ENCODE peak calls at places on chromosomes 4 and X, in four cellular contexts. One of them, this sample, is unnamed.

GRCh38 chr4:175282407-175282806 is 364.2 kb downstream of the ADAM29 start:
- DNase-seq in fibroblast of lung: peak; percentile 14
- DNase-seq in Peyer's patch: no peak
- DNase-seq in activated CD8-positive, alpha-beta T cell treated with anti-CD3 and anti-CD28 coated beads for 36 hours: no peak
- DNase-seq in this sample: no peak

GRCh38 chr4:100984901-100985300 is 362.4 kb downstream of the PPP3CA start:
- DNase-seq in fibroblast of lung: peak; percentile 93
- DNase-seq in Peyer's patch: no peak
- DNase-seq in activated CD8-positive, alpha-beta T cell treated with anti-CD3 and anti-CD28 coated beads for 36 hours: no peak
- DNase-seq in this sample: no peak

GRCh38 chrX:82412851-82413250 is 1095.2 kb upstream of the POU3F4 start:
- DNase-seq in fibroblast of lung: no peak
- DNase-seq in Peyer's patch: no peak
- DNase-seq in activated CD8-positive, alpha-beta T cell treated with anti-CD3 and anti-CD28 coated beads for 36 hours: no peak
- DNase-seq in this sample: no peak

GRCh38 chr4:48913346-48913745 is 6.8 kb upstream of the OCIAD2 start:
- DNase-seq in fibroblast of lung: peak; percentile 97
- DNase-seq in Peyer's patch: no peak
- DNase-seq in activated CD8-positive, alpha-beta T cell treated with anti-CD3 and anti-CD28 coated beads for 36 hours: no peak
- DNase-seq in this sample: no peak

GRCh38 chr4:68869274-68869773 is 53.5 kb downstream of the UGT2B10 start:
- DNase-seq in fibroblast of lung: no peak
- DNase-seq in Peyer's patch: no peak
- DNase-seq in activated CD8-positive, alpha-beta T cell treated with anti-CD3 and anti-CD28 coated beads for 36 hours: no peak
- DNase-seq in this sample: no peak

GRCh38 chr4:184421558-184422155 is 52.7 kb downstream of the IRF2 start:
- DNase-seq in fibroblast of lung: no peak
- DNase-seq in Peyer's patch: no peak
- DNase-seq in activated CD8-positive, alpha-beta T cell treated with anti-CD3 and anti-CD28 coated beads for 36 hours: no peak
- DNase-seq in this sample: no peak

GRCh38 chr4:141133146-141134006 is at the start of gene RNF150:
- DNase-seq in fibroblast of lung: peak; percentile 92
- DNase-seq in Peyer's patch: peak; percentile 53
- DNase-seq in activated CD8-positive, alpha-beta T cell treated with anti-CD3 and anti-CD28 coated beads for 36 hours: peak; percentile 80
- DNase-seq in this sample: peak; percentile 58

GRCh38 chrX:64377753-64378152 is 17.5 kb downstream of the MTMR8 start:
- DNase-seq in fibroblast of lung: no peak
- DNase-seq in Peyer's patch: no peak
- DNase-seq in activated CD8-positive, alpha-beta T cell treated with anti-CD3 and anti-CD28 coated beads for 36 hours: no peak
- DNase-seq in this sample: no peak

GRCh38 chrX:18026171-18026570 is 165.1 kb upstream of the RAI2 start:
- DNase-seq in fibroblast of lung: no peak
- DNase-seq in Peyer's patch: no peak
- DNase-seq in activated CD8-positive, alpha-beta T cell treated with anti-CD3 and anti-CD28 coated beads for 36 hours: peak; percentile 1
- DNase-seq in this sample: no peak

GRCh38 chrX:40420899-40421729 is 159.7 kb upstream of the ATP6AP2 start:
- DNase-seq in fibroblast of lung: peak; percentile 77
- DNase-seq in Peyer's patch: no peak
- DNase-seq in activated CD8-positive, alpha-beta T cell treated with anti-CD3 and anti-CD28 coated beads for 36 hours: no peak
- DNase-seq in this sample: no peak

GRCh38 chr4:185305979-185306442 is 89.7 kb downstream of the LRP2BP start:
- DNase-seq in fibroblast of lung: peak; percentile 99
- DNase-seq in Peyer's patch: no peak
- DNase-seq in activated CD8-positive, alpha-beta T cell treated with anti-CD3 and anti-CD28 coated beads for 36 hours: no peak
- DNase-seq in this sample: no peak

GRCh38 chr4:15691346-15692140 is 9.9 kb downstream of the FAM200B start:
- DNase-seq in fibroblast of lung: peak; percentile 75
- DNase-seq in Peyer's patch: no peak
- DNase-seq in activated CD8-positive, alpha-beta T cell treated with anti-CD3 and anti-CD28 coated beads for 36 hours: no peak
- DNase-seq in this sample: no peak

GRCh38 chr4:104964387-104965175 is 182.1 kb upstream of the TET2 start:
- DNase-seq in fibroblast of lung: no peak
- DNase-seq in Peyer's patch: no peak
- DNase-seq in activated CD8-positive, alpha-beta T cell treated with anti-CD3 and anti-CD28 coated beads for 36 hours: no peak
- DNase-seq in this sample: no peak

GRCh38 chr4:7017446-7018048 is 25.6 kb upstream of the TADA2B start:
- DNase-seq in fibroblast of lung: no peak
- DNase-seq in Peyer's patch: no peak
- DNase-seq in activated CD8-positive, alpha-beta T cell treated with anti-CD3 and anti-CD28 coated beads for 36 hours: no peak
- DNase-seq in this sample: no peak

GRCh38 chr4:5863461-5864113 is 29.3 kb downstream of the CRMP1 start:
- DNase-seq in fibroblast of lung: peak; percentile 98
- DNase-seq in Peyer's patch: no peak
- DNase-seq in activated CD8-positive, alpha-beta T cell treated with anti-CD3 and anti-CD28 coated beads for 36 hours: peak; percentile 86
- DNase-seq in this sample: no peak

GRCh38 chrX:9379697-9380551 is 84.9 kb upstream of the TBL1X start:
- DNase-seq in fibroblast of lung: peak; percentile 58
- DNase-seq in Peyer's patch: no peak
- DNase-seq in activated CD8-positive, alpha-beta T cell treated with anti-CD3 and anti-CD28 coated beads for 36 hours: no peak
- DNase-seq in this sample: no peak

GRCh38 chr4:150714462-150715438 is 132.8 kb downstream of the MAB21L2 start:
- DNase-seq in fibroblast of lung: no peak
- DNase-seq in Peyer's patch: no peak
- DNase-seq in activated CD8-positive, alpha-beta T cell treated with anti-CD3 and anti-CD28 coated beads for 36 hours: no peak
- DNase-seq in this sample: no peak

GRCh38 chr4:123813901-123814300 is 417.3 kb downstream of the SPRY1 start:
- DNase-seq in fibroblast of lung: no peak
- DNase-seq in Peyer's patch: no peak
- DNase-seq in activated CD8-positive, alpha-beta T cell treated with anti-CD3 and anti-CD28 coated beads for 36 hours: no peak
- DNase-seq in this sample: no peak

GRCh38 chr4:177375971-177376370 is 66.3 kb downstream of the AGA start:
- DNase-seq in fibroblast of lung: peak; percentile 30
- DNase-seq in Peyer's patch: no peak
- DNase-seq in activated CD8-positive, alpha-beta T cell treated with anti-CD3 and anti-CD28 coated beads for 36 hours: no peak
- DNase-seq in this sample: no peak

GRCh38 chrX:45697591-45697990 is 496.9 kb upstream of the DIPK2B start:
- DNase-seq in fibroblast of lung: peak; percentile 82
- DNase-seq in Peyer's patch: no peak
- DNase-seq in activated CD8-positive, alpha-beta T cell treated with anti-CD3 and anti-CD28 coated beads for 36 hours: no peak
- DNase-seq in this sample: no peak

GRCh38 chr4:127479031-127479622 is 153.6 kb upstream of the INTU start:
- DNase-seq in fibroblast of lung: peak; percentile 32
- DNase-seq in Peyer's patch: no peak
- DNase-seq in activated CD8-positive, alpha-beta T cell treated with anti-CD3 and anti-CD28 coated beads for 36 hours: no peak
- DNase-seq in this sample: no peak

GRCh38 chr4:183284965-183285364 is 35.1 kb downstream of the CLDN22 start:
- DNase-seq in fibroblast of lung: peak; percentile 86
- DNase-seq in Peyer's patch: no peak
- DNase-seq in activated CD8-positive, alpha-beta T cell treated with anti-CD3 and anti-CD28 coated beads for 36 hours: no peak
- DNase-seq in this sample: no peak

GRCh38 chr4:73376962-73377361 is 27.1 kb upstream of the ALB start:
- DNase-seq in fibroblast of lung: no peak
- DNase-seq in Peyer's patch: no peak
- DNase-seq in activated CD8-positive, alpha-beta T cell treated with anti-CD3 and anti-CD28 coated beads for 36 hours: no peak
- DNase-seq in this sample: no peak

GRCh38 chr4:173436149-173436579 is 37.2 kb upstream of the SCRG1 start:
- DNase-seq in fibroblast of lung: peak; percentile 92
- DNase-seq in Peyer's patch: no peak
- DNase-seq in activated CD8-positive, alpha-beta T cell treated with anti-CD3 and anti-CD28 coated beads for 36 hours: no peak
- DNase-seq in this sample: no peak

GRCh38 chrX:56029691-56030090 is 202.5 kb upstream of the KLF8 start:
- DNase-seq in fibroblast of lung: no peak
- DNase-seq in Peyer's patch: no peak
- DNase-seq in activated CD8-positive, alpha-beta T cell treated with anti-CD3 and anti-CD28 coated beads for 36 hours: no peak
- DNase-seq in this sample: no peak

GRCh38 chr4:112348488-112349158 is 51.5 kb downstream of the ALPK1 start:
- DNase-seq in fibroblast of lung: peak; percentile 67
- DNase-seq in Peyer's patch: no peak
- DNase-seq in activated CD8-positive, alpha-beta T cell treated with anti-CD3 and anti-CD28 coated beads for 36 hours: no peak
- DNase-seq in this sample: no peak

GRCh38 chr4:97987019-97987648 is 156.1 kb downstream of the STPG2 start:
- DNase-seq in fibroblast of lung: peak; percentile 31
- DNase-seq in Peyer's patch: no peak
- DNase-seq in activated CD8-positive, alpha-beta T cell treated with anti-CD3 and anti-CD28 coated beads for 36 hours: no peak
- DNase-seq in this sample: peak; percentile 13

GRCh38 chr4:19592391-19592790 is 659.3 kb upstream of the SLIT2 start:
- DNase-seq in fibroblast of lung: peak; percentile 13
- DNase-seq in Peyer's patch: no peak
- DNase-seq in activated CD8-positive, alpha-beta T cell treated with anti-CD3 and anti-CD28 coated beads for 36 hours: no peak
- DNase-seq in this sample: no peak

GRCh38 chrX:50469206-50469605 is 1.4 kb downstream of the DGKK start:
- DNase-seq in fibroblast of lung: no peak
- DNase-seq in Peyer's patch: no peak
- DNase-seq in activated CD8-positive, alpha-beta T cell treated with anti-CD3 and anti-CD28 coated beads for 36 hours: no peak
- DNase-seq in this sample: no peak

GRCh38 chrX:120120223-120120622 is 4.5 kb upstream of the RHOXF1 start:
- DNase-seq in fibroblast of lung: peak; percentile 11
- DNase-seq in Peyer's patch: no peak
- DNase-seq in activated CD8-positive, alpha-beta T cell treated with anti-CD3 and anti-CD28 coated beads for 36 hours: no peak
- DNase-seq in this sample: no peak

GRCh38 chrX:41180194-41180902 is 95.1 kb downstream of the USP9X start:
- DNase-seq in fibroblast of lung: peak; percentile 58
- DNase-seq in Peyer's patch: no peak
- DNase-seq in activated CD8-positive, alpha-beta T cell treated with anti-CD3 and anti-CD28 coated beads for 36 hours: peak; percentile 67
- DNase-seq in this sample: peak; percentile 45

GRCh38 chr4:78332974-78333373 is 218.6 kb upstream of the ANXA3 start:
- DNase-seq in fibroblast of lung: no peak
- DNase-seq in Peyer's patch: no peak
- DNase-seq in activated CD8-positive, alpha-beta T cell treated with anti-CD3 and anti-CD28 coated beads for 36 hours: no peak
- DNase-seq in this sample: no peak

GRCh38 chrX:103441878-103442535 is 65.7 kb downstream of the BEX3 start:
- DNase-seq in fibroblast of lung: no peak
- DNase-seq in Peyer's patch: no peak
- DNase-seq in activated CD8-positive, alpha-beta T cell treated with anti-CD3 and anti-CD28 coated beads for 36 hours: no peak
- DNase-seq in this sample: no peak

GRCh38 chrX:22742174-22742573 is 257.6 kb upstream of the DDX53 start:
- DNase-seq in fibroblast of lung: peak; percentile 69
- DNase-seq in Peyer's patch: no peak
- DNase-seq in activated CD8-positive, alpha-beta T cell treated with anti-CD3 and anti-CD28 coated beads for 36 hours: no peak
- DNase-seq in this sample: no peak

GRCh38 chr4:169250796-169251195 is 20.0 kb downstream of the SH3RF1 start:
- DNase-seq in fibroblast of lung: no peak
- DNase-seq in Peyer's patch: no peak
- DNase-seq in activated CD8-positive, alpha-beta T cell treated with anti-CD3 and anti-CD28 coated beads for 36 hours: no peak
- DNase-seq in this sample: no peak

GRCh38 chr4:142741995-142742394 is 104.1 kb downstream of the INPP4B start:
- DNase-seq in fibroblast of lung: no peak
- DNase-seq in Peyer's patch: no peak
- DNase-seq in activated CD8-positive, alpha-beta T cell treated with anti-CD3 and anti-CD28 coated beads for 36 hours: no peak
- DNase-seq in this sample: no peak
- TF ChIP-seq CTCF in fibroblast of lung: no peak
- TF ChIP-seq CTCF in Peyer's patch: no peak
- TF ChIP-seq CTCF in activated CD8-positive, alpha-beta T cell treated with anti-CD3 and anti-CD28 coated beads for 36 hours: no peak
- TF ChIP-seq CTCF in this sample: no peak

GRCh38 chr4:2964077-2964471 is 703 bp downstream of the GRK4 start:
- DNase-seq in fibroblast of lung: no peak
- DNase-seq in Peyer's patch: no peak
- DNase-seq in activated CD8-positive, alpha-beta T cell treated with anti-CD3 and anti-CD28 coated beads for 36 hours: no peak
- DNase-seq in this sample: no peak

GRCh38 chr4:2961411-2962098 is 1.7 kb downstream of the NOP14 start:
- DNase-seq in fibroblast of lung: no peak
- DNase-seq in Peyer's patch: peak; percentile 48
- DNase-seq in activated CD8-positive, alpha-beta T cell treated with anti-CD3 and anti-CD28 coated beads for 36 hours: peak; percentile 71
- DNase-seq in this sample: no peak

GRCh38 chr4:2963185-2964076 is at the start of the genes GRK4 and NOP14:
- DNase-seq in fibroblast of lung: peak; percentile 98
- DNase-seq in Peyer's patch: peak; percentile 96
- DNase-seq in activated CD8-positive, alpha-beta T cell treated with anti-CD3 and anti-CD28 coated beads for 36 hours: peak; percentile 99
- DNase-seq in this sample: peak; percentile 98

GRCh38 chr4:2962614-2963184 is 507 bp downstream of the NOP14 start:
- DNase-seq in fibroblast of lung: peak; percentile 60
- DNase-seq in Peyer's patch: no peak
- DNase-seq in activated CD8-positive, alpha-beta T cell treated with anti-CD3 and anti-CD28 coated beads for 36 hours: no peak
- DNase-seq in this sample: no peak

GRCh38 chr4:2962099-2962455 is 1.1 kb downstream of the NOP14 start:
- DNase-seq in fibroblast of lung: no peak
- DNase-seq in Peyer's patch: no peak
- DNase-seq in activated CD8-positive, alpha-beta T cell treated with anti-CD3 and anti-CD28 coated beads for 36 hours: peak; percentile 87
- DNase-seq in this sample: no peak
- TF ChIP-seq CTCF in fibroblast of lung: no peak
- TF ChIP-seq CTCF in Peyer's patch: no peak
- TF ChIP-seq CTCF in activated CD8-positive, alpha-beta T cell treated with anti-CD3 and anti-CD28 coated beads for 36 hours: peak; percentile 16
- TF ChIP-seq CTCF in this sample: peak; percentile 9

GRCh38 chr4:56210397-56210796 is 176.9 kb downstream of the AASDH start:
- DNase-seq in fibroblast of lung: no peak
- DNase-seq in Peyer's patch: no peak
- DNase-seq in activated CD8-positive, alpha-beta T cell treated with anti-CD3 and anti-CD28 coated beads for 36 hours: no peak
- DNase-seq in this sample: no peak
- TF ChIP-seq CTCF in fibroblast of lung: no peak
- TF ChIP-seq CTCF in Peyer's patch: no peak
- TF ChIP-seq CTCF in activated CD8-positive, alpha-beta T cell treated with anti-CD3 and anti-CD28 coated beads for 36 hours: no peak
- TF ChIP-seq CTCF in this sample: no peak

DNA sequence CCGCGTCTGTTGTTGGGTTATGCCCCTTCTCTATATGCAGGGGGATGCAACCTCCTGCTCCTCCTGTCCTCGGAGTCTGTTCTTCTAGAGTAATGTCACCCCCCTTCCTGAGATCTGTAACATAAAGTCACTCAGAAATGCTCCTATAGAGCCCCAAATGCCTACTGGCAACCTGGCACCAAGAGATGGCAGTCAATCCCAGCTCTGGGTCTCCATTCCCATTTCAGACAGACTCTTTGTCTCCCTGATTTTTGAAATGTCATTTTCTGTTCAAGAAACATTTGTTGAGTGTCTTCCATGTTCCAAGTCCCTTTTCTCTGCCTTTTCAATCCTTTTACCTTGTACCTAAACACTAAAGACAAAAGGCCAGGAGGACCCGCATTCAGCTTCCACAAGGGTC is 9.6 kb upstream of the PRDM8 start:
- DNase-seq in fibroblast of lung: no peak
- DNase-seq in Peyer's patch: no peak
- DNase-seq in activated CD8-positive, alpha-beta T cell treated with anti-CD3 and anti-CD28 coated beads for 36 hours: no peak
- DNase-seq in this sample: no peak
- TF ChIP-seq CTCF in fibroblast of lung: no peak
- TF ChIP-seq CTCF in Peyer's patch: no peak
- TF ChIP-seq CTCF in activated CD8-positive, alpha-beta T cell treated with anti-CD3 and anti-CD28 coated beads for 36 hours: no peak
- TF ChIP-seq CTCF in this sample: no peak

GRCh38 chr4:25670991-25671390 is 15.3 kb downstream of the SLC34A2 start:
- DNase-seq in fibroblast of lung: no peak
- DNase-seq in Peyer's patch: no peak
- DNase-seq in activated CD8-positive, alpha-beta T cell treated with anti-CD3 and anti-CD28 coated beads for 36 hours: no peak
- DNase-seq in this sample: no peak

GRCh38 chr4:25672756-25673155 is 17.1 kb downstream of the SLC34A2 start:
- DNase-seq in fibroblast of lung: no peak
- DNase-seq in Peyer's patch: no peak
- DNase-seq in activated CD8-positive, alpha-beta T cell treated with anti-CD3 and anti-CD28 coated beads for 36 hours: no peak
- DNase-seq in this sample: no peak

GRCh38 chr4:25663778-25664177 is 8.1 kb downstream of the SLC34A2 start:
- DNase-seq in fibroblast of lung: no peak
- DNase-seq in Peyer's patch: no peak
- DNase-seq in activated CD8-positive, alpha-beta T cell treated with anti-CD3 and anti-CD28 coated beads for 36 hours: no peak
- DNase-seq in this sample: no peak

GRCh38 chr4:25666031-25666630 is 10.5 kb downstream of the SLC34A2 start:
- DNase-seq in fibroblast of lung: no peak
- DNase-seq in Peyer's patch: no peak
- DNase-seq in activated CD8-positive, alpha-beta T cell treated with anti-CD3 and anti-CD28 coated beads for 36 hours: no peak
- DNase-seq in this sample: no peak

GRCh38 chr4:25667931-25668557 is 12.4 kb downstream of the SLC34A2 start:
- DNase-seq in fibroblast of lung: peak; percentile 67
- DNase-seq in Peyer's patch: no peak
- DNase-seq in activated CD8-positive, alpha-beta T cell treated with anti-CD3 and anti-CD28 coated beads for 36 hours: no peak
- DNase-seq in this sample: no peak
- TF ChIP-seq CTCF in fibroblast of lung: no peak
- TF ChIP-seq CTCF in Peyer's patch: no peak
- TF ChIP-seq CTCF in activated CD8-positive, alpha-beta T cell treated with anti-CD3 and anti-CD28 coated beads for 36 hours: no peak
- TF ChIP-seq CTCF in this sample: no peak

This sample was measured in GM10248.